ENCODE peak calls at places on chromosomes 4 and X, in four cellular contexts. H, R, F and E are unnamed samples.

GRCh38 chrX:17030580-17031285 is 84.3 kb downstream of the REPS2 start:
- DNase-seq in H (no peak), R (no peak), F (no peak), E (no peak)

GRCh38 chr4:109077486-109077885 is 225.0 kb downstream of the COL25A1 start:
- DNase-seq in H (no peak), R (no peak), F (no peak), E (no peak)

GRCh38 chr4:16721618-16722291 is 176.7 kb downstream of the LDB2 start:
- DNase-seq in H (no peak), R (no peak), F (peak), E (peak)

GRCh38 chr4:104418313-104418712 is 76.4 kb downstream of the CXXC4 start:
- DNase-seq in H (no peak), R (no peak), F (no peak), E (no peak)

GRCh38 chr4:41414380-41414779 is 123.6 kb upstream of the LIMCH1 start:
- DNase-seq in H (no peak), R (no peak), F (no peak), E (no peak)

GRCh38 chr4:107718351-107718965 is 1.6 kb downstream of the PAPSS1 start:
- DNase-seq in H (no peak), R (peak), F (no peak), E (no peak)

GRCh38 chrX:49919617-49920016 is 2.8 kb upstream of the CLCN5 start:
- DNase-seq in H (peak), R (no peak), F (peak), E (peak)

GRCh38 chr4:108171541-108172230 is 3.0 kb upstream of the LEF1 start:
- DNase-seq in H (no peak), R (no peak), F (no peak), E (no peak)

GRCh38 chrX:153564047-153564606 is 34.8 kb downstream of the CCNQ start:
- DNase-seq in H (no peak), R (no peak), F (no peak), E (peak)

GRCh38 chr4:88706574-88706973 is 8.9 kb upstream of the NAP1L5 start:
- DNase-seq in H (peak), R (no peak), F (no peak), E (peak)

GRCh38 chr4:185651137-185651677 is 115.9 kb upstream of the PDLIM3 start:
- DNase-seq in H (no peak), R (no peak), F (no peak), E (peak)

GRCh38 chrX:111719426-111720210 is 38.6 kb downstream of the ALG13 start:
- DNase-seq in H (no peak), R (no peak), F (no peak), E (no peak)

GRCh38 chr4:23455482-23455881 is 434.4 kb downstream of the PPARGC1A start:
- DNase-seq in H (peak), R (no peak), F (no peak), E (peak)

GRCh38 chr4:76690091-76690905 is 207.6 kb downstream of the SOWAHB start:
- DNase-seq in H (peak), R (no peak), F (no peak), E (no peak)
- TF ChIP-seq FOXK2 in H (no peak), R (no peak), F (no peak), E (no peak)

GRCh38 chr4:26400140-26400539 is 79.3 kb downstream of the RBPJ start:
- DNase-seq in H (no peak), R (no peak), F (no peak), E (no peak)
- TF ChIP-seq FOXK2 in H (no peak), R (no peak), F (no peak), E (no peak)

DNA sequence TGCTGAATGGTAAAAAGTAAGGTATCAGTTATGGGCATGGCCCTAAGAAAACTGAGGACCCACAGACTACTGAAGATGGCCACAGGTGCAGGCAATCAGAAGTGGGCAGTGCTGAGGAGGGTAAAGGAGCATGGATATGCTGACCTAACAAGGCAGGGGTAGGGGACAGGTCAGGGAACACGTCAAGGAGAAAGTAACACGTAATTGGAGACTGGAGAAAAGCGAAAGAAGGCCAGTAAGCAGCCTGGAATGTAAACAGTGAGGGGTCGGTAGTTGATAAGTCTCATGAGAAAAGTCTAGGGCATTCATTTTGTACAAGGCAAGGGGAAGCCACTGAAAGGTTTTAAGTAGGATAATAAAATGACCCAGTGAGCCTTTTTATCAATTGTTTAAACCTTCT is 153.3 kb downstream of the PRDM5 start:
- DNase-seq in H (no peak), R (no peak), F (no peak), E (no peak)
- TF ChIP-seq FOXK2 in H (no peak), R (no peak), F (no peak), E (no peak)

DNA sequence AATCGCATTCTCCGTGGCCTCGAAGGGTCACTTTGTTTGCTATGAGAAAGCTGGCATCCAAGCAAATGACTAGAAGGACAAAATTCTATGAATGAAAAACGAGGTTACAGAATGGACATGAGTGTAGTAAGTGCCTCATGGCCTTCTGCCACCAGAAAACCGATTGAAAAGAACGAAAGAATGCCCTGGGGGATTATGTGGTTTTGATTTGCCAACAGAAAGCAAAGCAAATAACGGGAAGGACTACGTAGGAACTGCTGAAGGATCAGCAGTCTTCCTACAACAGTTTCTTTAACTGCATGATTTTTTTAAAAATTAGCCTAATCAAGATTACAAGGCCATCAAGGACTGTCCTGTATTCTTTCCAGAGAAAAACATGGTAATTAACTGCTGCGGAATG is 50.6 kb downstream of the NRK start:
- DNase-seq in H (no peak), R (no peak), F (no peak), E (no peak)
- TF ChIP-seq FOXK2 in H (no peak), R (no peak), F (no peak), E (no peak)

DNA sequence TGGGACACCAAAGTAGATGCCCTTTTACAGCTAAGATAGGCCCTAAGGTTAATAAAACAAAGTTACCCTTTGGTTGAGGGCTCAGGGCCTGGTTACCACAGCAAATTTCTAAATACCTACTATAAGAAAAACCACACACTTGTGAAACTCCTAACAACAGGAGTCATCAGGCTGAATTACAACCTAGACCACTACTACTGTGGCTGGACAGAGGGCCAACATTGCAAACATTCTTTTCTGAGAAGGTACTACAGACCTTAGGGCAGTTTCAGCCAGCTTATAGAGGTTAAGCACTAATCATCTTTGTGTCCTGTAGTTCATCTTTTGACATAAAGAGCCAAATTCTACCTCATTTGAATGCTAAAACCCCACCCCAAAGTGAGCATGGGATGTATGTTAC is 504.0 kb downstream of the RAPGEF2 start:
- DNase-seq in H (no peak), R (no peak), F (no peak), E (no peak)
- TF ChIP-seq FOXK2 in H (no peak), R (no peak), F (no peak), E (no peak)

DNA sequence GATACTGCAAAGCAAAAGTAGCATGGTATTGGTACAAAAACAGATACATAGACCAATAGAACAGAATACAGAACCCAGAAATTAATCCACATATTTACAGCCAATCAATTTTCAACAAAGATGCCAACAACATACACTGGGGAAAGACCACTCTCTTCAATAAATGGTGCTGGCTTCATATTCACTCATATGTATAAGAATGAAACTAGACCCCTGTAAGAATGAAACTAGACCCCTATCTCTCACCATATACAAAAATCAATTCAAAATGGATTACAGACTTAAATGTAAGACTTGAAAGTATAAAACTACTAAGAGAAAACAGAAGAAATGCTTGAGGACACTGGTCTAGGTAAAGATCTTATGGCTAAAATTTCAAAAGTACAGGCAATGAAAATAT is 19.3 kb downstream of the TLR6 start:
- DNase-seq in H (no peak), R (no peak), F (no peak), E (no peak)
- TF ChIP-seq FOXK2 in H (no peak), R (no peak), F (no peak), E (no peak)